ENCODE peak calls at places on chromosome 12, in ten cellular contexts. S is fibroblast of the aortic adventitia; H is cardiac muscle cell; C is PC-3; U is GM06990; N is HCT116; J is CD8-positive, alpha-beta memory T cell; R is foreskin fibroblast; L is mucosa of descending colon; O is psoas muscle. D is an unnamed sample.

GRCh38 chr12:89779090-89779489 is 70.5 kb upstream of the ATP2B1 start:
- DNase-seq in U (no peak), C (peak), S (no peak), R (no peak), O (no peak), L (no peak), H (no peak), N (no peak), J (no peak), D (no peak)

GRCh38 chr12:82378997-82379396 is 20.7 kb downstream of the METTL25 start:
- DNase-seq in J (no peak), R (no peak), H (no peak), O (no peak), U (no peak), L (no peak), S (no peak), N (no peak), C (no peak), D (no peak)

GRCh38 chr12:30877110-30877875 is 49.3 kb upstream of the TSPAN11 start:
- DNase-seq in S (no peak), H (no peak), N (no peak), J (no peak), U (no peak), O (no peak), R (no peak), C (no peak), L (no peak), D (peak)

GRCh38 chr12:65432606-65433005 is 154.1 kb downstream of the MSRB3 start:
- DNase-seq in C (peak), O (no peak), N (no peak), H (no peak), L (no peak), U (no peak), J (no peak), R (no peak), S (no peak), D (no peak)

GRCh38 chr12:6937481-6938352 is 5.9 kb upstream of the RNU7-1 start:
- DNase-seq in C (peak), H (peak), N (peak), R (peak), S (peak), O (peak), L (peak), J (peak), U (peak), D (peak)

GRCh38 chr12:42129595-42130204 is 15.0 kb downstream of the GXYLT1 start:
- DNase-seq in L (peak), S (peak), N (peak), U (no peak), R (peak), H (peak), J (peak), C (peak), O (no peak), D (no peak)

GRCh38 chr12:115251727-115252126 is 567.8 kb upstream of the TBX3 start:
- DNase-seq in C (no peak), R (no peak), O (no peak), U (no peak), H (no peak), L (no peak), N (no peak), S (no peak), J (no peak), D (no peak)

GRCh38 chr12:123131879-123132402 is 18.9 kb downstream of the PITPNM2 start:
- DNase-seq in U (no peak), J (peak), H (no peak), C (no peak), O (peak), N (no peak), L (peak), R (no peak), S (no peak), D (no peak)

GRCh38 chr12:87259405-87259804 is 769.8 kb downstream of the C12orf50 start:
- DNase-seq in N (no peak), U (no peak), R (no peak), C (peak), O (no peak), L (no peak), H (no peak), J (no peak), S (no peak), D (no peak)

GRCh38 chr12:7060353-7060954 is at the start of gene C1S:
- DNase-seq in H (peak), R (peak), S (peak), L (peak), C (peak), O (peak), U (no peak), N (no peak), J (no peak), D (peak)

GRCh38 chr12:113479578-113480335 is 8.1 kb upstream of the LHX5 start:
- DNase-seq in C (no peak), S (peak), N (no peak), O (no peak), H (peak), J (no peak), U (no peak), L (peak), R (no peak), D (no peak)

GRCh38 chr12:90027889-90028570 is 319.4 kb upstream of the ATP2B1 start:
- DNase-seq in L (no peak), N (no peak), H (no peak), J (no peak), U (no peak), C (no peak), R (no peak), S (no peak), O (no peak), D (no peak)

GRCh38 chr12:18275974-18276373 is 14.7 kb downstream of the PIK3C2G start:
- DNase-seq in S (no peak), R (peak), N (peak), C (peak), J (no peak), L (no peak), U (no peak), O (no peak), H (peak), D (no peak)

GRCh38 chr12:6507102-6507998 is 13.4 kb downstream of the NCAPD2 start:
- DNase-seq in H (peak), C (no peak), S (peak), N (no peak), R (no peak), O (no peak), J (no peak), L (no peak), U (no peak), D (no peak)

GRCh38 chr12:116443706-116444589 is 115.2 kb upstream of the MAP1LC3B2 start:
- DNase-seq in C (no peak), R (no peak), H (no peak), N (no peak), O (no peak), S (no peak), J (no peak), U (no peak), L (no peak), D (no peak)

GRCh38 chr12:58566599-58566998 is 353.7 kb downstream of the LRIG3 start:
- DNase-seq in L (no peak), U (no peak), S (peak), J (no peak), H (no peak), C (peak), O (no peak), R (peak), N (no peak), D (no peak)

GRCh38 chr12:30978639-30979038 is 52.1 kb downstream of the TSPAN11 start:
- DNase-seq in C (no peak), R (no peak), N (no peak), U (no peak), O (no peak), J (no peak), L (peak), H (no peak), S (no peak), D (no peak)

GRCh38 chr12:82144505-82144904 is 213.7 kb downstream of the CCDC59 start:
- DNase-seq in R (no peak), U (no peak), S (no peak), L (no peak), H (no peak), C (no peak), J (no peak), N (peak), O (no peak), D (no peak)

GRCh38 chr12:53004178-53004577 is 2.1 kb upstream of the EIF4B start:
- DNase-seq in R (no peak), J (no peak), C (peak), L (no peak), N (no peak), U (no peak), O (no peak), S (no peak), H (no peak), D (no peak)

GRCh38 chr12:94560416-94561221 is 89.7 kb downstream of the TMCC3 start:
- DNase-seq in O (no peak), N (peak), J (no peak), S (no peak), C (peak), U (peak), L (peak), R (no peak), H (no peak), D (peak)

GRCh38 chr12:17976202-17976601 is 113.8 kb downstream of the RERGL start:
- DNase-seq in R (no peak), N (no peak), L (no peak), S (no peak), H (peak), U (no peak), O (no peak), C (peak), J (no peak), D (no peak)

GRCh38 chr12:8687846-8688601 is 9.8 kb upstream of the RIMKLB start:
- DNase-seq in S (peak), J (no peak), O (peak), R (peak), N (peak), C (peak), L (peak), H (peak), U (no peak), D (no peak)

GRCh38 chr12:47236109-47236714 is 156.5 kb upstream of the AMIGO2 start:
- DNase-seq in R (peak), O (no peak), S (peak), J (no peak), U (no peak), L (no peak), N (no peak), C (peak), H (no peak), D (no peak)

GRCh38 chr12:111692575-111693210 is 6.8 kb downstream of the ACAD10 start:
- DNase-seq in J (no peak), N (no peak), H (no peak), R (no peak), O (no peak), C (peak), S (no peak), U (no peak), L (no peak), D (no peak)

GRCh38 chr12:105032703-105033357 is 46.7 kb downstream of the NOPCHAP1 start:
- DNase-seq in U (no peak), H (peak), L (no peak), J (no peak), S (peak), N (no peak), R (no peak), C (no peak), O (no peak), D (no peak)

GRCh38 chr12:42325776-42326465 is at the start of the genes PPHLN1 and ZCRB1:
- DNase-seq in R (peak), U (peak), C (peak), H (peak), J (peak), N (peak), S (peak), L (peak), O (peak), D (peak)

GRCh38 chr12:47367912-47368537 is 288.3 kb upstream of the AMIGO2 start:
- DNase-seq in N (no peak), S (no peak), H (no peak), U (no peak), C (no peak), L (no peak), R (no peak), O (no peak), J (no peak), D (no peak)

GRCh38 chr12:93851245-93851665 is 174.1 kb downstream of the CRADD start:
- DNase-seq in C (no peak), L (peak), H (no peak), N (no peak), O (no peak), S (no peak), R (no peak), U (peak), J (peak), D (no peak)

GRCh38 chr12:110109037-110109836 is 14.9 kb upstream of the IFT81 start:
- DNase-seq in J (no peak), H (peak), R (peak), L (peak), C (peak), N (no peak), O (peak), U (no peak), S (peak), D (peak)

GRCh38 chr12:70576341-70577282 is 60.6 kb downstream of the PTPRB start:
- DNase-seq in S (peak), O (no peak), R (peak), J (peak), H (peak), L (peak), N (peak), U (no peak), C (peak), D (no peak)

GRCh38 chr12:54628186-54628846 is 6.4 kb downstream of the LACRT start:
- DNase-seq in J (no peak), O (no peak), C (no peak), H (no peak), R (no peak), U (no peak), N (no peak), L (no peak), S (no peak), D (no peak)

GRCh38 chr12:2752676-2753371 is 41.9 kb upstream of the FKBP4 start:
- DNase-seq in C (peak), J (peak), U (peak), H (peak), O (peak), S (peak), N (peak), R (peak), L (peak), D (peak)

GRCh38 chr12:1054103-1054838 is 63.2 kb downstream of the ERC1 start:
- DNase-seq in S (no peak), N (no peak), L (no peak), C (no peak), H (peak), J (no peak), U (no peak), O (no peak), R (no peak), D (no peak)

GRCh38 chr12:12553208-12553785 is 9.4 kb downstream of the DUSP16 start:
- DNase-seq in J (no peak), R (no peak), U (no peak), N (no peak), S (no peak), C (no peak), H (no peak), L (no peak), O (no peak), D (no peak)

GRCh38 chr12:46442239-46442638 is 69.7 kb upstream of the SLC38A2 start:
- DNase-seq in R (peak), L (no peak), S (peak), C (peak), U (no peak), J (no peak), N (no peak), O (no peak), H (no peak), D (no peak)

GRCh38 chr12:118271770-118272417 is 100.8 kb downstream of the TAOK3 start:
- DNase-seq in S (no peak), H (no peak), C (peak), L (no peak), J (no peak), N (no peak), U (no peak), R (no peak), O (no peak), D (no peak)

GRCh38 chr12:121295123-121295745 is 1.3 kb downstream of the CAMKK2 start:
- DNase-seq in O (no peak), J (no peak), S (no peak), U (peak), N (no peak), R (no peak), H (peak), L (no peak), C (peak), D (no peak)

GRCh38 chr12:23731035-23731434 is 218.4 kb downstream of the SOX5 start:
- DNase-seq in N (no peak), C (no peak), L (no peak), J (no peak), R (no peak), S (no peak), O (no peak), U (no peak), H (no peak), D (no peak)

GRCh38 chr12:108561852-108562347 is 496 bp upstream of the ISCU start:
- DNase-seq in L (peak), N (peak), C (peak), J (no peak), R (no peak), O (no peak), S (no peak), H (no peak), U (no peak), D (no peak)
- H3K4me3 ChIP-seq in L (peak), N (peak), C (peak), J (peak), R (peak), O (peak), S (peak), H (peak), U (peak), D (peak)

DNA sequence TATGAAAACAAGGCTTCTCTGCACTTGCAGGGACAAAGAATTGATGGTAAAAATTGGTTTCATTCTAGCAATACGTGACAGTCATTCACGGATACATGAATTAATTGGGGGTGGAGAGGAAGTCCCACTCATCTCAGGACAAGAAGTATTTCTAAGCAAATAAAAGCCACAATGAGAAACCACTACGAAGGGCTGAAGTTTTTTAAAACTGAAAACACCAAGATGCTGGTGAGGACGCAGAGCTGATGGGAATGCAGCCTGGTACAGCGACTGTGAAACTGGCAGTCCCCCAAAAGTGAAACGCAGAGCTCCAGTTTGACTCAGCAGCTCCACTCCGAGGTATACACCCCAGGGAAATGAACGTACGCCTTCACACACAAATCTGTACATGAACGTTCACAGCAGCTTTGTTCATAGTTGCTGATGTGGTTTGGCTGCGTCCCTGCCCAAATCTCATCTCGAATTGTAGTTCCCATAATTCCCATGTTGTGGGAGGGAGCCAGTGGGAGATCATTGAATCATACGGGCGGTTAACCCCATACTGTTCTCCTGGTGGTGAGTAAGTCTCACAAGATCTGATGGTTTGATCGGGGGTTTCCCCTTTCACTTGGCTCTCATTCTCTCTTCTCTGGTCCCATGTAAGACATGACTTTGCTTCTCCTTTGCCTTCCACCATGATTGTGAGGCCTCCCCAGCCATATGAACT is 89.0 kb downstream of the SCARB1 start:
- DNase-seq in O (no peak), N (no peak), U (peak), S (peak), J (peak), L (peak), H (no peak), C (peak), R (peak), D (no peak)
- H3K4me3 ChIP-seq in O (peak), N (no peak), U (peak), S (peak), J (peak), L (no peak), H (no peak), C (peak), R (peak), D (no peak)

GRCh38 chr12:32139064-32139421 is 32.4 kb downstream of the BICD1 start:
- DNase-seq in R (peak), S (peak), U (no peak), L (peak), N (no peak), O (no peak), H (peak), C (no peak), J (peak), D (no peak)

GRCh38 chr12:32131666-32132065 is 25.0 kb downstream of the BICD1 start:
- DNase-seq in H (no peak), C (no peak), R (no peak), O (no peak), N (no peak), S (no peak), U (no peak), J (no peak), L (no peak), D (no peak)

GRCh38 chr12:32136404-32136803 is 29.8 kb downstream of the BICD1 start:
- DNase-seq in C (no peak), N (no peak), O (no peak), U (no peak), J (no peak), H (no peak), L (no peak), R (no peak), S (no peak), D (no peak)

GRCh38 chr12:32135967-32136366 is 29.3 kb downstream of the BICD1 start:
- DNase-seq in C (no peak), R (no peak), L (no peak), O (no peak), J (no peak), S (no peak), N (no peak), H (no peak), U (no peak), D (no peak)

DNA sequence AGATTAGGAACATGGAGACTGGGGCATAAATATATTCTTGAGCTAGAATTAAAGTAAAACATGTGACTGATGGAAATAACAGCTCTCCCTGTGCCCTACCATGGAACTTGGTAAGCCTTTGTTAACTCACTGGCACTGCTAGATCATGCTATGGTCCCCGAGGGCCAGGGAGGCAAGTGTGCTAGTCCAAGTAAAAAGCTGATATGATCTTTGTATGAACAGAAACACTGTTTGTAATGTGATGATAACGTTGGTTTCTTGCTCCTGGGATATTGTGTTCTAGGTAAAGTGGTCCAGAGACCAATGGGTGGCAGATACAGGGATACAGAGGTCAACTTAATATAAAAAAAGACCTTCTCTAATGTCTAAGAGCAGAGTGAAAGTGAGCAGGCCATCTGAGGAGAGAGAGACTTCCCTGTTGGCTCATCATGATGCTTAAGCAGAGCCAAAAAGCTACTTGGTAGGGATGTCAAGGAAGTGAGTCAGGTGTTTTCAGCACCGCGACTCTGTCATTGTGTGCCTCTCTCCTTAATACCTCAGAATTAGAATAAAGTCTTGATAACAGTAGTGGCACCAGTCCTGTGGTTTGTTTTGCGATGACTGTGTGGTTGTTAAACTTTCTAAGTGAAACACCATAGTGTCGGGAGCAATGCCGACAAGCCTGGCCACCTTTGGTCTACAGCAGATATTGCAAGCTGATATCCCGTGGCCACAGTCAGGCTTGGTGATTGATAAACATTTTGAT is 27.7 kb downstream of the BICD1 start:
- DNase-seq in U (peak), N (no peak), L (peak), C (peak), H (no peak), S (peak), R (peak), O (no peak), J (peak), D (no peak)
- H3K4me3 ChIP-seq in U (no peak), N (no peak), L (no peak), C (peak), H (no peak), S (no peak), R (no peak), O (no peak), J (no peak), D (no peak)

GRCh38 chr12:57110189-57111045 is 745 bp downstream of the STAT6 start:
- DNase-seq in C (peak), L (peak), S (peak), N (no peak), R (peak), H (peak), U (peak), O (peak), J (peak), D (peak)
- H3K4me3 ChIP-seq in C (peak), L (peak), S (peak), N (peak), R (peak), H (peak), U (peak), O (peak), J (peak), D (peak)

D was measured in kidney.